ENCODE peak calls at places on chromosome 16, in ten cellular contexts. S, L, F, Q, J, W, X, M, G and R are unnamed samples. For H3K4me1, the result is how much of the 10 kb centered on the place peaks cover.

GRCh38 chr16:79902351-79902750 is 301.8 kb upstream of the MAF start:
- DNase-seq in G (no peak), Q (no peak), W (no peak), L (no peak), M (no peak), X (no peak), J (no peak), F (no peak), S (no peak), R (no peak)

GRCh38 chr16:65377131-65377649 is 255.3 kb upstream of the CDH11 start:
- DNase-seq in Q (no peak), G (no peak), X (no peak), W (no peak), M (no peak), L (no peak), S (no peak), J (no peak), F (no peak), R (no peak)

GRCh38 chr16:84322749-84323148 is 28.1 kb downstream of the WFDC1 start:
- DNase-seq in G (no peak), M (no peak), L (no peak), W (no peak), X (no peak), F (no peak), S (no peak), J (no peak), Q (no peak), R (no peak)

GRCh38 chr16:64499211-64499610 is 622.7 kb downstream of the CDH11 start:
- DNase-seq in G (no peak), J (no peak), X (no peak), L (no peak), W (no peak), M (no peak), S (no peak), Q (no peak), F (no peak), R (no peak)

GRCh38 chr16:27417047-27417671 is 15.2 kb downstream of the IL21R start:
- DNase-seq in W (no peak), F (peak), S (no peak), M (no peak), L (no peak), J (no peak), Q (no peak), X (no peak), G (no peak), R (no peak)

GRCh38 chr16:17177242-17177967 is 293.4 kb downstream of the XYLT1 start:
- DNase-seq in L (no peak), G (no peak), Q (no peak), X (no peak), M (peak), J (no peak), W (no peak), S (no peak), F (no peak), R (no peak)

GRCh38 chr16:1343428-1344242 is 8.0 kb downstream of the TSR3 start:
- DNase-seq in M (no peak), J (no peak), X (no peak), F (no peak), Q (no peak), S (no peak), L (no peak), G (no peak), W (no peak), R (no peak)

GRCh38 chr16:29645699-29646187 is 17.3 kb upstream of the SPN start:
- DNase-seq in F (no peak), M (no peak), W (no peak), Q (no peak), G (no peak), X (no peak), L (no peak), S (no peak), J (no peak), R (no peak)

GRCh38 chr16:46976550-46976949 is 3.1 kb upstream of the DNAJA2 start:
- DNase-seq in W (no peak), F (no peak), M (no peak), J (peak), X (no peak), G (no peak), Q (peak), L (no peak), S (no peak), R (no peak)

DNA sequence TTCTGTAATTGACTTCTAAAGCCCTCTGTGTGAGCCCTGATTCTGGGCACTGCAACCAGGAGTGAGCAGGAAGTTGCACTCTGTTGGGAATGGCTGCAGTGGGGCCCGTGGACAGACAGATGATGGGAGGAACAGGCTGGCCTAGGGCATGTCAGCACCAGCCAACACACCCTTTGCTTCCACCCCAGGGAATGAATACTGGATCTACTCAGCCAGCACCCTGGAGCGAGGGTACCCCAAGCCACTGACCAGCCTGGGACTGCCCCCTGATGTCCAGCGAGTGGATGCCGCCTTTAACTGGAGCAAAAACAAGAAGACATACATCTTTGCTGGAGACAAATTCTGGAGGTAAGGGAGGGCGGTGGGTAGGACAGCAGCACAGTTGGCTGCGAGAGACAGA is 10.8 kb upstream of the LPCAT2 start:
- DNase-seq in Q (no peak), G (no peak), F (no peak), M (no peak), L (no peak), X (no peak), S (no peak), W (no peak), J (no peak), R (no peak)
- H3K27ac ChIP-seq in Q (no peak), G (no peak), F (no peak), M (no peak), L (no peak), X (no peak), S (no peak), W (no peak), J (no peak), R (no peak)

DNA sequence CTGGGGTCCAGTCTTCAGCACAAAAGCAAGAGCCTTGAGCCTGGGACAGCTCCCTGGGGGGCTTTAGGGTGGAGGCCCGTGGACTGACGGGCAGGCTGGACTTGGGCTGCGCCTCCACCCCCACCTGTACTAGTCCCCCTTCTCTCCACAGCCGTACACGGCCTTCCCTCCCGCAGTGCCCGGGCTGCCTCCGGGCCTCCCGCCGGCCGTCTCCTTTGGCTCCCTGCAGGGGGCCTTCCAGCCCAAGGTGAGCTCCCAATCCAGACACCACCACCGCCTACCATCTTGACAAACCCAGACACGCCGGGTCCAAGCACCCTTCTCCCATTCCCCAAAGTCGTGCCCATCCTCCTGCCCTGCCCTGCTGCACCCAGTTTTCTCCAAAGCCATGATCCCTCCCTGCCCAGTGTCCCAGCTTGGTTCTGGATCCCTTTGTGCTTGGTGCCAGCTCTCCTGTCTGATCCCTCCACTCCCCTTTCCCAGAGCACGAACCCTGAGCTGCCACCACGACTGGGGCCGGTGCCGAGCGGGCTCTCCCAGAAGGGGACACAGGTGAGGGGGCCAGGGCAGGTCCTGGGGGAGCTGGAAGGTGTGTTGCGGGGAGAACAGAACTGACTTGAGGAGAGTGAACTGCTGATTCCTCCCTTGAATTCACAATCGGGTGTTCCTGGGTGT is 7.1 kb downstream of the FBRS start:
- DNase-seq in W (no peak), X (no peak), M (no peak), F (no peak), L (no peak), G (no peak), J (no peak), S (no peak), Q (no peak), R (no peak)
- TF ChIP-seq CTCF in W (no peak), X (no peak), M (no peak), F (no peak), L (no peak), G (no peak), J (no peak), S (no peak), Q (no peak), R (no peak)

GRCh38 chr16:85378145-85379040 is 234.7 kb upstream of the GSE1 start:
- DNase-seq in L (no peak), G (no peak), Q (no peak), F (no peak), X (no peak), M (no peak), S (no peak), W (no peak), J (no peak), R (no peak)
- H3K4me1 ChIP-seq in L (under half), G (under half), Q (under half), F (under half), X (half or more), M (under half), S (half or more), W (under half), J (half or more), R (under half)

GRCh38 chr16:82055728-82056549 is 20.9 kb downstream of the HSD17B2 start:
- DNase-seq in G (no peak), J (no peak), L (no peak), F (no peak), Q (no peak), W (no peak), M (no peak), S (no peak), X (no peak), R (no peak)
- H3K27ac ChIP-seq in G (no peak), J (peak), L (no peak), F (peak), Q (no peak), W (no peak), M (peak), S (no peak), X (no peak), R (no peak)

GRCh38 chr16:87143661-87144121 is 173.5 kb downstream of the C16orf95 start:
- DNase-seq in X (no peak), M (no peak), G (peak), F (no peak), W (no peak), S (no peak), Q (no peak), J (no peak), L (no peak), R (no peak)
- TF ChIP-seq CTCF in X (no peak), M (no peak), G (no peak), F (no peak), W (no peak), S (no peak), Q (no peak), J (no peak), L (no peak), R (no peak)

DNA sequence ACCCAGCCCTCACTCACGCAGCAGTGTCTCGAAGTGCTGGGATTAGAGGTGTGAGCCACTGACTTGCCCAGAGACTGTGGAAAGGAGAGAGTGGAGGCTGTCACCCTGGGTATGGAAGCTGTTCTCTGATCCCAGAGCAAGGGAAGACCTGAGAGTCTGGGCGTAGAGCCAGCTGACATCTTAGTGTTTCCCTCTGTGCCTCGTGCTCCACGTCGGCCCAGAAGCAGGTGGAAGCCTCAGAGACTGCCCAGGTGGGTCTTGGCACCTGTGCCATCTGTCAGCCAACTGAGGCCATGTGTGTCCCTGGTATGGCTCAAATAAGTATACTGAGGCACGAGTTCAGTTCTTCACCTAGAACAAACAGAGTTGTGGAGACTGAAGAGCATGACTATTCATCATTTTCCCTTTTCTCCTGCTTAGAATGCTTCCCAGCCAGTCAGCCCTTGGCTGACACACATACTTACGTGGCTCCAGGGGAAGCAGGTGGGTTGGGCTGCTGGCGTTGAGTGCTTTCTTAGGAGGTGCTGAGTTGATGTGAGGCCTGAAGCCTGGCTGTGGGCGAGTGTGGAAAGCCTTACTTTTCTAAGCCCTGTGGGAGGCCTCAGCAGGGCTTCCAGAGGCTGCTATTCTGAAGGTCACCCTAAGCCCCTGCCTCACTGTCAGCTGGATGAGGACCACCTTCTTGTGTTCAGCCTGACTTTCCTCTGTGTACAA is 8.1 kb downstream of the CTRL start:
- DNase-seq in S (no peak), L (no peak), M (no peak), Q (no peak), F (no peak), X (no peak), G (no peak), J (no peak), W (no peak), R (no peak)
- H3K4me1 ChIP-seq in S (half or more), L (under half), M (under half), Q (under half), F (under half), X (under half), G (under half), J (under half), W (under half), R (under half)

GRCh38 chr16:9048302-9048700 is 43.1 kb upstream of the HAPSTR1 start:
- DNase-seq in W (no peak), F (no peak), L (no peak), X (no peak), S (no peak), J (no peak), G (no peak), M (peak), Q (no peak), R (no peak)
- H3K27ac ChIP-seq in W (no peak), F (peak), L (peak), X (peak), S (peak), J (peak), G (peak), M (peak), Q (peak), R (peak)